ENCODE peak calls at places on chromosomes 5 and 9, in ten cellular contexts. K is pancreas, E is lower lobe of right lung, T is OCI-LY7, P is thyroid gland, Q is cardiac fibroblast, W is psoas muscle, A is A549, H is tibial nerve, R is choroid plexus epithelial cell. D is an unnamed sample.

GRCh38 chr5:157390179-157390923 is 69.7 kb upstream of the NIPAL4 start:
- DNase-seq in K (no peak), E (no peak), T (no peak), P (no peak), Q (peak; percentile 94), W (no peak), A (peak; percentile 98), H (no peak), R (peak; percentile 76), D (no peak)

GRCh38 chr9:115109486-115109885 is 8.5 kb downstream of the TNC start:
- DNase-seq in K (no peak), E (no peak), T (no peak), P (no peak), Q (peak; percentile 58), W (no peak), A (peak; percentile 5), H (no peak), R (peak; percentile 60), D (no peak)

GRCh38 chr5:58064799-58065198 is 395.1 kb downstream of the PLK2 start:
- DNase-seq in K (no peak), E (no peak), T (no peak), P (no peak), Q (no peak), W (no peak), A (no peak), H (no peak), R (no peak), D (no peak)

GRCh38 chr5:158783382-158783781 is 316.3 kb downstream of the EBF1 start:
- DNase-seq in K (no peak), E (no peak), T (no peak), P (no peak), Q (no peak), W (no peak), A (no peak), H (no peak), R (no peak), D (no peak)

GRCh38 chr5:81687292-81687691 is 63.6 kb downstream of the SSBP2 start:
- DNase-seq in K (no peak), E (no peak), T (no peak), P (peak; percentile 28), Q (no peak), W (no peak), A (no peak), H (no peak), R (no peak), D (no peak)

GRCh38 chr9:126822278-126822677 is 17.4 kb downstream of the ZBTB43 start:
- DNase-seq in K (no peak), E (no peak), T (no peak), P (no peak), Q (no peak), W (no peak), A (no peak), H (no peak), R (no peak), D (no peak)

GRCh38 chr9:34046784-34047379 is 1.8 kb downstream of the UBAP2 start:
- DNase-seq in K (no peak), E (no peak), T (peak; percentile 14), P (no peak), Q (peak; percentile 14), W (no peak), A (no peak), H (no peak), R (peak; percentile 61), D (no peak)

GRCh38 chr5:5676218-5676617 is 253.7 kb downstream of the ICE1 start:
- DNase-seq in K (no peak), E (no peak), T (no peak), P (no peak), Q (no peak), W (no peak), A (no peak), H (no peak), R (no peak), D (no peak)

GRCh38 chr5:143585970-143586369 is 182.5 kb upstream of the NR3C1 start:
- DNase-seq in K (no peak), E (no peak), T (no peak), P (no peak), Q (peak; percentile 31), W (no peak), A (no peak), H (no peak), R (no peak), D (no peak)

GRCh38 chr9:111482656-111483418 is 1.3 kb downstream of the ECPAS start:
- DNase-seq in K (peak; percentile 87), E (peak; percentile 87), T (peak; percentile 66), P (peak; percentile 77), Q (peak; percentile 60), W (peak; percentile 91), A (peak; percentile 73), H (peak; percentile 69), R (peak; percentile 74), D (peak; percentile 83)

GRCh38 chr5:65076251-65076869 is 307.6 kb downstream of the CWC27 start:
- DNase-seq in K (no peak), E (peak; percentile 65), T (peak; percentile 94), P (peak; percentile 33), Q (peak; percentile 82), W (no peak), A (peak; percentile 52), H (peak; percentile 13), R (peak; percentile 74), D (no peak)

GRCh38 chr9:104094534-104095020 is 468 bp downstream of the SMC2 start:
- DNase-seq in K (no peak), E (no peak), T (no peak), P (no peak), Q (peak; percentile 28), W (no peak), A (no peak), H (no peak), R (peak; percentile 20), D (no peak)

GRCh38 chr5:169002941-169003555 is 297.9 kb downstream of the SLIT3 start:
- DNase-seq in K (no peak), E (no peak), T (no peak), P (no peak), Q (no peak), W (no peak), A (no peak), H (no peak), R (no peak), D (no peak)

GRCh38 chr5:78972654-78973428 is 12.3 kb downstream of the ARSB start:
- DNase-seq in K (no peak), E (no peak), T (no peak), P (peak; percentile 44), Q (peak; percentile 29), W (no peak), A (no peak), H (peak; percentile 47), R (peak; percentile 63), D (no peak)

GRCh38 chr5:87649455-87649854 is 236.7 kb upstream of the CCNH start:
- DNase-seq in K (no peak), E (no peak), T (no peak), P (no peak), Q (no peak), W (no peak), A (no peak), H (no peak), R (no peak), D (no peak)

GRCh38 chr9:73839471-73839870 is 657.7 kb upstream of the RORB start:
- DNase-seq in K (no peak), E (no peak), T (no peak), P (no peak), Q (no peak), W (no peak), A (no peak), H (no peak), R (no peak), D (no peak)

GRCh38 chr9:73845954-73846690 is 651.0 kb upstream of the RORB start:
- DNase-seq in K (no peak), E (no peak), T (no peak), P (no peak), Q (no peak), W (no peak), A (no peak), H (no peak), R (peak; percentile 33), D (no peak)

GRCh38 chr9:73845539-73845938 is 651.6 kb upstream of the RORB start:
- DNase-seq in K (no peak), E (no peak), T (no peak), P (no peak), Q (no peak), W (no peak), A (no peak), H (no peak), R (no peak), D (no peak)

GRCh38 chr9:73838871-73839270 is 658.3 kb upstream of the RORB start:
- DNase-seq in K (no peak), E (no peak), T (no peak), P (no peak), Q (no peak), W (no peak), A (no peak), H (no peak), R (no peak), D (no peak)

GRCh38 chr9:73841018-73841417 is 656.1 kb upstream of the RORB start:
- DNase-seq in K (no peak), E (no peak), T (no peak), P (no peak), Q (no peak), W (no peak), A (no peak), H (no peak), R (no peak), D (no peak)
- TF ChIP-seq CTCF in K (no peak), E (no peak), T (no peak), P (no peak), Q (no peak), W (no peak), A (no peak), H (no peak), R (no peak), D (no peak)

GRCh38 chr5:17333755-17334154 is 116.3 kb downstream of the BASP1 start:
- DNase-seq in K (no peak), E (no peak), T (no peak), P (no peak), Q (no peak), W (no peak), A (no peak), H (no peak), R (no peak), D (no peak)
- H3K4me3 ChIP-seq in K (no peak overlapping the region), E (no peak overlapping the region), T (no peak overlapping the region), P (no peak overlapping the region), Q (no peak overlapping the region), W (no peak overlapping the region), A (no peak overlapping the region), H (no peak overlapping the region), R (no peak overlapping the region), D (no peak overlapping the region)

GRCh38 chr9:113139225-113139829 is 11.5 kb upstream of the SLC31A2 start:
- DNase-seq in K (no peak), E (no peak), T (no peak), P (no peak), Q (no peak), W (no peak), A (no peak), H (no peak), R (no peak), D (no peak)
- TF ChIP-seq CTCF in K (no peak), E (no peak), T (no peak), P (no peak), Q (no peak), W (no peak), A (no peak), H (no peak), R (no peak), D (no peak)

DNA sequence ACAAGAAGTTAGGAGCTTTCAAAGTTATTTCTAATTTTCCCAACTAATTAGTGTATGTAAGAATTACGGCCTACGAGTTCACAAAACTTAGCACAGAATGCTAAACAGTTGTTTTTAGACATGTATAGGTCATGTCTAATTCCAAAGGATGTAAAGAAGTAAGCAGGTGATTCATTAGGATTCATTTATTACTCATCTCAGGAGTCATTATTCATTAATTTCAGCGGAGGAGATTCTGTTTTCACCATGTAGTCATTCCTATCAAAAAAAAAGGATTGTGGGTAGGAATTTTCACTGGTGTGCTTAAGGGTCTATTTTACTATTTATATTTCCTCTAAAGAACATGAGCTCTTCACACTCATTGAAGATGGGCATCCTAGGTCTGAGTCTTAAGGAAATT is 532.2 kb downstream of the ACTL7B start:
- DNase-seq in K (no peak), E (no peak), T (no peak), P (no peak), Q (no peak), W (no peak), A (no peak), H (no peak), R (no peak), D (no peak)
- H3K4me3 ChIP-seq in K (no peak overlapping the region), E (no peak overlapping the region), T (no peak overlapping the region), P (no peak overlapping the region), Q (no peak overlapping the region), W (no peak overlapping the region), A (no peak overlapping the region), H (no peak overlapping the region), R (no peak overlapping the region), D (no peak overlapping the region)